ENCODE peak calls at places on chromosomes 7 and 10, in four cellular contexts. One of them, this sample, is unnamed.

GRCh38 chr10:132612571-132613504 is 75.3 kb downstream of the INPP5A start:
- DNase-seq in PC-9: no peak
- DNase-seq in hepatocyte: no peak
- DNase-seq in fibroblast of lung: peak
- DNase-seq in this sample: no peak

GRCh38 chr7:17123020-17123419 is 175.4 kb upstream of the AHR start:
- DNase-seq in PC-9: peak
- DNase-seq in hepatocyte: no peak
- DNase-seq in fibroblast of lung: peak
- DNase-seq in this sample: no peak

GRCh38 chr7:43572516-43573049 is 10.3 kb upstream of the STK17A start:
- DNase-seq in PC-9: peak
- DNase-seq in hepatocyte: peak
- DNase-seq in fibroblast of lung: peak
- DNase-seq in this sample: peak

GRCh38 chr10:109886788-109887155 is 36.5 kb downstream of the XPNPEP1 start:
- DNase-seq in PC-9: no peak
- DNase-seq in hepatocyte: no peak
- DNase-seq in fibroblast of lung: no peak
- DNase-seq in this sample: no peak

GRCh38 chr7:9091282-9091681 is 657.9 kb downstream of the NXPH1 start:
- DNase-seq in PC-9: no peak
- DNase-seq in hepatocyte: no peak
- DNase-seq in fibroblast of lung: no peak
- DNase-seq in this sample: no peak

GRCh38 chr7:115980175-115980574 is 50.4 kb downstream of the TFEC start:
- DNase-seq in PC-9: no peak
- DNase-seq in hepatocyte: no peak
- DNase-seq in fibroblast of lung: no peak
- DNase-seq in this sample: no peak

GRCh38 chr10:113199459-113199858 is 249.4 kb downstream of the TCF7L2 start:
- DNase-seq in PC-9: no peak
- DNase-seq in hepatocyte: no peak
- DNase-seq in fibroblast of lung: peak
- DNase-seq in this sample: no peak

GRCh38 chr7:125567686-125568085 is 638.1 kb upstream of the POT1 start:
- DNase-seq in PC-9: no peak
- DNase-seq in hepatocyte: no peak
- DNase-seq in fibroblast of lung: no peak
- DNase-seq in this sample: no peak

GRCh38 chr7:82528577-82529305 is 85.2 kb upstream of the CACNA2D1 start:
- DNase-seq in PC-9: no peak
- DNase-seq in hepatocyte: no peak
- DNase-seq in fibroblast of lung: no peak
- DNase-seq in this sample: no peak

GRCh38 chr10:104928733-104929132 is 287.6 kb downstream of the SORCS3 start:
- DNase-seq in PC-9: no peak
- DNase-seq in hepatocyte: no peak
- DNase-seq in fibroblast of lung: no peak
- DNase-seq in this sample: no peak

DNA sequence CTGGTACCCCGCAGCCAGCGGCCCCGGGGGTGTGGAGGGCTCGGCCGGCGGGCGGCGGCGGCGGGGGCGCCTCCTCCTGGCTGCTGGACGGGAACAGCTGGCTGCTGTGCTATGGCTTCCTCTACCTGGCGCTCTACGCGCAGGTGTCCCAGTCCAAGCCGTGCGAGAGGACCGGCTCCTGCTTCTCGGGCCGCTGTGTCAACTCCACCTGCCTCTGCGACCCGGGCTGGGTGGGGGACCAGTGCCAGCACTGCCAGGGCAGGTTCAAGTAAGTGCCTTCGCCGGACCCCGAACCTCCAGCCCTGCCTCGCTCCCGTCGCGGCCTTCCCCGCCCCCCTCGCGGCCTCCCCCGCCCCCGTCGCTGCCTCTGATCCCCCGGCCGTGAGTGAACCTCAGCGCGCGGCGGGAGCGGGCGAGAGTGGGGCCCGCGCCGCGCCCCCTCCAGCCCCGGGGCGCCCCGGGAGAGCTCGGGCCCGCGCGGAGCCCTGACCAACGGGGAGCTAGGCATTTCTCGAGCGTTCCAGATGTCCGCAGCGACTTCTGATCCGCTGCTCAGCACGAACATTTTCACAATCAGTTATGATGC is 704 bp downstream of the ATRNL1 start:
- DNase-seq in PC-9: no peak
- DNase-seq in hepatocyte: peak
- DNase-seq in fibroblast of lung: peak
- DNase-seq in this sample: no peak
- TF ChIP-seq EZH2 in PC-9: no peak
- TF ChIP-seq EZH2 in hepatocyte: no peak
- TF ChIP-seq EZH2 in fibroblast of lung: no peak
- TF ChIP-seq EZH2 in this sample: peak

DNA sequence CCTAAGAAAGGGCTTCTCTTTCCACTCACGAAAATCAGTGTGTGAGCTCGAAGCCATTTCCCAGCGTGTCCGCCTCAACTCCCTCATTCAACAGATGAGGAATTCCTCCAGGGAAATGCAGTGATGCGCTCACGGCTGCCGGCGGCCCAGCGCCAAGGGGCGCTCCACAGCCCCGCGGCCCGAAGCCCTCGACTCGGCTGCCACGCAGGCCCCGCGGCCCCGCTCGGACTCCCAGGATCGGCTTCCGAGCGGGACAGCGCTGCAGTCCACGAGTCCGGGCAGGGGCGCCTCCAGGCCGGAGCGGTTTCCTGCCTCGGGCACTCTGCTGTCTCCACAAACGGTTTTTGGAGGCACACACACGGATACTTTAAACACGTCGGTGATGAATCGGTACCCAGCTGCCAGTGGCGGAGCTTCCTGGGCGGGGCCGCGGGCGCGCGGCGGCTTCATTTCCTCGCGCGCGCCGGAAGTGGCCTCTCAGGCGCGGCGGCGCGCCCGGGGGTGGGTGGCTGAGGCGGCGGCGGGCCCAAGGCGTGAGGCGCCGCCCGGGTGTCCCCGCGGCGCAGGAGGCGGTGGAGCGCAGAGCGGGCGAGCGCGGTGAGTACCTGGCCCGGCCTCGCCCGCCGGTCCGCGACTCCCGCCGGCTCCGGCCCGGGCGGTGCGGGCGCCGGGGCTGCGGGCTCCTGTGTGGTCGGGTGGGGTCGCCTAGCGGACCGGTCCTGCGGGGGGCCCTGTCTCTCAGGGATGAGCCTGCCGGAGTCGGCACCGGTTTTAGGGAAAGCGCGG is at the start of gene CSGALNACT2:
- DNase-seq in PC-9: peak
- DNase-seq in hepatocyte: peak
- DNase-seq in fibroblast of lung: peak
- DNase-seq in this sample: peak
- TF ChIP-seq CTCF in PC-9: no peak
- TF ChIP-seq CTCF in hepatocyte: peak
- TF ChIP-seq CTCF in fibroblast of lung: no peak
- TF ChIP-seq CTCF in this sample: no peak

GRCh38 chr7:151058766-151059361 is 525 bp upstream of the SLC4A2 start:
- DNase-seq in PC-9: no peak
- DNase-seq in hepatocyte: peak
- DNase-seq in fibroblast of lung: no peak
- DNase-seq in this sample: no peak
- TF ChIP-seq EZH2 in PC-9: no peak
- TF ChIP-seq EZH2 in hepatocyte: no peak
- TF ChIP-seq EZH2 in fibroblast of lung: no peak
- TF ChIP-seq EZH2 in this sample: no peak

DNA sequence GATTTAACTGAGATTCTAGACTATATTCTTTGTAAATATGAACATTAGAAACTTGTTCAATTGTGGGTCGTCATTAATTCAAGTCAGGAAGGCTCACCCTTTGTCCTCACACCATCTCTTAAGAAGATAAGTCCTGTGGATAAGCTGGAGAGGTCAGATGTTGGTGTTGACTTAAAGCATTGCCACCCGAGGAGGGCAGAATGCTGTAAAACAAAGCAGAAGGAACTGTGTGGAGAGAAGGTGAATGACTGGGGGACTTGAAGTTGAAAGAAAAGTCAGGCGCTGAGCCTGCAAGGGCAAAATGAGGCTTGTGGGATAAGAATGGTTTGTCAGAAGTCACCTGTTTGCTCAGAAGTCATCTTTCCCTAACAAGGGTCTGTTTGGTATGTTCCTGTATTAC is 9.1 kb downstream of the RPA3 start:
- DNase-seq in PC-9: no peak
- DNase-seq in hepatocyte: peak
- DNase-seq in fibroblast of lung: no peak
- DNase-seq in this sample: no peak
- TF ChIP-seq CTCF in PC-9: no peak
- TF ChIP-seq CTCF in hepatocyte: no peak
- TF ChIP-seq CTCF in fibroblast of lung: no peak
- TF ChIP-seq CTCF in this sample: no peak

GRCh38 chr10:69571618-69572158 is 1.5 kb downstream of the NEUROG3 start:
- DNase-seq in PC-9: no peak
- DNase-seq in hepatocyte: no peak
- DNase-seq in fibroblast of lung: no peak
- DNase-seq in this sample: no peak

GRCh38 chr10:69574571-69574978 is 1.4 kb upstream of the NEUROG3 start:
- DNase-seq in PC-9: peak
- DNase-seq in hepatocyte: no peak
- DNase-seq in fibroblast of lung: no peak
- DNase-seq in this sample: no peak

GRCh38 chr10:69570050-69570816 is 3.0 kb downstream of the NEUROG3 start:
- DNase-seq in PC-9: peak
- DNase-seq in hepatocyte: no peak
- DNase-seq in fibroblast of lung: no peak
- DNase-seq in this sample: no peak

GRCh38 chr10:69573056-69573806 is at the start of gene NEUROG3:
- DNase-seq in PC-9: peak
- DNase-seq in hepatocyte: no peak
- DNase-seq in fibroblast of lung: no peak
- DNase-seq in this sample: no peak

DNA sequence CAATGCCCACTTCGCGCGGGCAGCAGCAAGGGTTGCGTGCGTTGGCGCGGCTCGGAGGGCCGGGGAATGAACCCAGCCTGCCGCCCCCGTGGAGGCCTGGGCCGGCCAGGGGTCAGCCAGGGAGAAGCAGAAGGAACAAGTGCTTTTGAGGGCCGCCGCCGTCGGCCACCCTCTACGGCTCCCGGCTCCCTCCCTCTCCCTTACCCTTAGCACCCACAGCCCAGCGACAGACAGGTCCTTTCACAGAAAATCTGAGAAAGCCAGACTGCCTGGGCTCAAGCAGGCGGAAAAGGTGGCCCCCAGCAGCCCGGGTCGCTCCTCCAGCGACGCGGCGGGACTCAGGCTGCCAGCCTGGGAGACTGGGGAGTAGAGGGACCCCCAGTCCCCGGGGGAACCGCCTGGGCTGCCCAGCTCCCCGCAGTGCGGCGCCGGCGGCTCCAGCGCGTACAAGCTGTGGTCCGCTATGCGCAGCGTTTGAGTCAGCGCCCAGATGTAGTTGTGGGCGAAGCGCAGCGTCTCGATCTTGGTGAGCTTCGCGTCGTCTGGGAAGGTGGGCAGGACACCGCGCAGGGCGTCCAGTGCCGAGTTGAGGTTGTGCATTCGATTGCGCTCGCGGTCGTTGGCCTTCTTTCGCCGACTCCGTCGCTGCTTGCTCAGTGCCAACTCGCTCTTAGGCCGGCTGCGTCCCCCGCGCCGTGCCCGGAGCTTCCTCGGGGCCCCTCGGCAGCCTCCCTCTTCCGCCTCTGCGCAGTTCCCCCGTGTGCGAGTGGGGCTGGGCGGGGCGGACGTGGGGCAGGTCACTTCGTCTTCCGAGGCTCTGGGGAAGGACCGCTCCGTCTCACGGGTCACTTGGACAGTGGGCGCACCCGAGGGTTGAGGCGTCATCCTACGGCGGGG is 815 bp downstream of the NEUROG3 start:
- DNase-seq in PC-9: peak
- DNase-seq in hepatocyte: no peak
- DNase-seq in fibroblast of lung: no peak
- DNase-seq in this sample: no peak
- TF ChIP-seq EZH2 in PC-9: no peak
- TF ChIP-seq EZH2 in hepatocyte: peak
- TF ChIP-seq EZH2 in fibroblast of lung: peak
- TF ChIP-seq EZH2 in this sample: peak

DNA sequence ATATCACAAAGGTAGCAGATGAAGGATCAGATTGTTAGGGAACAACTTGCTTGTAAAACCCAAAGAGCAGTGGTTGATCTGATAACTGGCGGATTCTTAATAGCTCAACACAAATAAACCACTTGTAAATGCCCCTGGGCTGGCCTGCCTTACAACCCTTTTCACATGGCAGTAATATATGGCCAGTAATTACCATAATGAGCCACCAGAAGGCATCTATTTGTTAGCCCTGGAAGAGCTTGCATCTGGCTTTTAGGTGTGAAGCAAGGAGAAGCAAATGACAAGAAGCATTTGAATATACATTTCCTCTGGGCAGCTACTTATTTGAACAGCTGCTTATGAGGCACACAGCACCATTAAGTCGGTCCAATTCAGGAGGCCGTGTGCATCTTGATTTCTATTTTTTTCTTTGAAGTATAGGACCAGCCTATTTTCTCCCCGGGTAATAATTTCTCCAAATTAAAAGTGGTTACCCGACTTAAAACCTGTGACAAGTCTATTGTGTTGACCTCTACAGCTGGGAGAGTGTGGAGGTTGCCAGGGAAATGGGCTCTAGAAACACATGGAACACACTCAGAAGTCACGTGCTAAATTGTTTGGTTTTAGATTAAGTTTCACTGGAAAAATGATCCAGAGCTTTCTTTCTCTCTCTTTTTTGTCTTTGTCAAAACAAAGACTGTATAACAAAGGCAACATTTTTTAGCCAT is 113.4 kb downstream of the SEM1 start:
- DNase-seq in PC-9: peak
- DNase-seq in hepatocyte: peak
- DNase-seq in fibroblast of lung: peak
- DNase-seq in this sample: no peak
- TF ChIP-seq CTCF in PC-9: peak
- TF ChIP-seq CTCF in hepatocyte: peak
- TF ChIP-seq CTCF in fibroblast of lung: peak
- TF ChIP-seq CTCF in this sample: peak

GRCh38 chr7:122885583-122886356 is 490 bp downstream of the CADPS2 start:
- DNase-seq in PC-9: peak
- DNase-seq in hepatocyte: peak
- DNase-seq in fibroblast of lung: peak
- DNase-seq in this sample: no peak
- TF ChIP-seq EZH2 in PC-9: no peak
- TF ChIP-seq EZH2 in hepatocyte: no peak
- TF ChIP-seq EZH2 in fibroblast of lung: no peak
- TF ChIP-seq EZH2 in this sample: peak

GRCh38 chr7:110534241-110534931 is 556.5 kb upstream of the LRRN3 start:
- DNase-seq in PC-9: no peak
- DNase-seq in hepatocyte: peak
- DNase-seq in fibroblast of lung: peak
- DNase-seq in this sample: peak
- TF ChIP-seq CTCF in PC-9: no peak
- TF ChIP-seq CTCF in hepatocyte: no peak
- TF ChIP-seq CTCF in fibroblast of lung: no peak
- TF ChIP-seq CTCF in this sample: peak

This sample was measured in keratinocyte.